ENCODE peak calls at places on chromosomes 7 and 10, in nine cellular contexts. One of them, this sample, is unnamed. For H3K36me3 and H3K9me3, the result is how much of the 10 kb centered on the place peaks cover.

GRCh38 chr10:37146443-37146842 is 21.0 kb downstream of the ANKRD30A start:
- DNase-seq in HCT116: no peak
- DNase-seq in mucosa of descending colon: no peak
- DNase-seq in thoracic aorta: no peak
- DNase-seq in uterus: no peak
- DNase-seq in esophagus squamous epithelium: no peak
- DNase-seq in lower lobe of right lung: no peak
- DNase-seq in fibroblast of lung: no peak
- DNase-seq in sigmoid colon: no peak
- DNase-seq in this sample: no peak

GRCh38 chr7:132214452-132214851 is 361.8 kb downstream of the PLXNA4 start:
- DNase-seq in esophagus squamous epithelium: no peak
- DNase-seq in sigmoid colon: peak
- DNase-seq in thoracic aorta: no peak
- DNase-seq in mucosa of descending colon: no peak
- DNase-seq in uterus: no peak
- DNase-seq in fibroblast of lung: no peak
- DNase-seq in lower lobe of right lung: no peak
- DNase-seq in HCT116: no peak
- DNase-seq in this sample: no peak

GRCh38 chr7:157555308-157555707 is 218.5 kb downstream of the DNAJB6 start:
- DNase-seq in sigmoid colon: no peak
- DNase-seq in HCT116: no peak
- DNase-seq in lower lobe of right lung: no peak
- DNase-seq in mucosa of descending colon: no peak
- DNase-seq in uterus: no peak
- DNase-seq in fibroblast of lung: peak
- DNase-seq in esophagus squamous epithelium: no peak
- DNase-seq in thoracic aorta: no peak
- DNase-seq in this sample: peak

GRCh38 chr7:151051108-151051507 is 2.8 kb downstream of the ASIC3 start:
- DNase-seq in HCT116: no peak
- DNase-seq in uterus: peak
- DNase-seq in sigmoid colon: no peak
- DNase-seq in lower lobe of right lung: peak
- DNase-seq in thoracic aorta: no peak
- DNase-seq in mucosa of descending colon: no peak
- DNase-seq in esophagus squamous epithelium: no peak
- DNase-seq in fibroblast of lung: peak
- DNase-seq in this sample: no peak

GRCh38 chr7:102912742-102913141 is at the start of gene LRRC17:
- DNase-seq in fibroblast of lung: peak
- DNase-seq in lower lobe of right lung: no peak
- DNase-seq in esophagus squamous epithelium: no peak
- DNase-seq in uterus: no peak
- DNase-seq in sigmoid colon: no peak
- DNase-seq in thoracic aorta: no peak
- DNase-seq in mucosa of descending colon: no peak
- DNase-seq in HCT116: no peak
- DNase-seq in this sample: no peak

GRCh38 chr10:118595598-118596425 is at the start of gene PRLHR:
- DNase-seq in lower lobe of right lung: no peak
- DNase-seq in esophagus squamous epithelium: no peak
- DNase-seq in mucosa of descending colon: no peak
- DNase-seq in sigmoid colon: no peak
- DNase-seq in fibroblast of lung: peak
- DNase-seq in uterus: peak
- DNase-seq in HCT116: no peak
- DNase-seq in thoracic aorta: no peak
- DNase-seq in this sample: peak

GRCh38 chr7:2109936-2110585 is 122.7 kb downstream of the MAD1L1 start:
- DNase-seq in uterus: no peak
- DNase-seq in sigmoid colon: no peak
- DNase-seq in esophagus squamous epithelium: no peak
- DNase-seq in mucosa of descending colon: no peak
- DNase-seq in HCT116: peak
- DNase-seq in thoracic aorta: no peak
- DNase-seq in lower lobe of right lung: no peak
- DNase-seq in fibroblast of lung: peak
- DNase-seq in this sample: peak

GRCh38 chr10:28997736-28998135 is 291.1 kb upstream of the LYZL1 start:
- DNase-seq in lower lobe of right lung: no peak
- DNase-seq in thoracic aorta: no peak
- DNase-seq in uterus: peak
- DNase-seq in fibroblast of lung: peak
- DNase-seq in HCT116: no peak
- DNase-seq in esophagus squamous epithelium: no peak
- DNase-seq in sigmoid colon: no peak
- DNase-seq in mucosa of descending colon: no peak
- DNase-seq in this sample: no peak

GRCh38 chr7:69412331-69413146 is 185.7 kb upstream of the AUTS2 start:
- DNase-seq in sigmoid colon: no peak
- DNase-seq in mucosa of descending colon: no peak
- DNase-seq in HCT116: no peak
- DNase-seq in thoracic aorta: no peak
- DNase-seq in esophagus squamous epithelium: no peak
- DNase-seq in uterus: no peak
- DNase-seq in fibroblast of lung: no peak
- DNase-seq in lower lobe of right lung: no peak
- DNase-seq in this sample: no peak

GRCh38 chr7:55774327-55775050 is 88.1 kb downstream of the SEPTIN14 start:
- DNase-seq in fibroblast of lung: no peak
- DNase-seq in esophagus squamous epithelium: no peak
- DNase-seq in thoracic aorta: no peak
- DNase-seq in uterus: no peak
- DNase-seq in HCT116: no peak
- DNase-seq in mucosa of descending colon: no peak
- DNase-seq in lower lobe of right lung: no peak
- DNase-seq in sigmoid colon: no peak
- DNase-seq in this sample: peak

GRCh38 chr10:132106431-132106830 is 40.7 kb downstream of the JAKMIP3 start:
- DNase-seq in lower lobe of right lung: peak
- DNase-seq in thoracic aorta: no peak
- DNase-seq in esophagus squamous epithelium: no peak
- DNase-seq in sigmoid colon: peak
- DNase-seq in fibroblast of lung: no peak
- DNase-seq in mucosa of descending colon: no peak
- DNase-seq in HCT116: no peak
- DNase-seq in uterus: peak
- DNase-seq in this sample: no peak

GRCh38 chr7:79452495-79453265 is 787 bp downstream of the MAGI2 start:
- DNase-seq in thoracic aorta: no peak
- DNase-seq in lower lobe of right lung: peak
- DNase-seq in uterus: peak
- DNase-seq in mucosa of descending colon: peak
- DNase-seq in fibroblast of lung: peak
- DNase-seq in esophagus squamous epithelium: no peak
- DNase-seq in HCT116: no peak
- DNase-seq in sigmoid colon: peak
- DNase-seq in this sample: peak

GRCh38 chr7:43516581-43517342 is 66.1 kb upstream of the STK17A start:
- DNase-seq in sigmoid colon: no peak
- DNase-seq in lower lobe of right lung: no peak
- DNase-seq in esophagus squamous epithelium: no peak
- DNase-seq in HCT116: no peak
- DNase-seq in uterus: no peak
- DNase-seq in thoracic aorta: no peak
- DNase-seq in fibroblast of lung: peak
- DNase-seq in mucosa of descending colon: no peak
- DNase-seq in this sample: no peak

GRCh38 chr7:138207555-138207971 is 131.3 kb downstream of the AKR1D1 start:
- DNase-seq in thoracic aorta: no peak
- DNase-seq in mucosa of descending colon: no peak
- DNase-seq in HCT116: no peak
- DNase-seq in sigmoid colon: no peak
- DNase-seq in esophagus squamous epithelium: no peak
- DNase-seq in lower lobe of right lung: no peak
- DNase-seq in fibroblast of lung: no peak
- DNase-seq in uterus: no peak
- DNase-seq in this sample: no peak

GRCh38 chr7:91031757-91032156 is 232.5 kb upstream of the FZD1 start:
- DNase-seq in thoracic aorta: no peak
- DNase-seq in mucosa of descending colon: no peak
- DNase-seq in uterus: no peak
- DNase-seq in lower lobe of right lung: no peak
- DNase-seq in fibroblast of lung: no peak
- DNase-seq in esophagus squamous epithelium: no peak
- DNase-seq in HCT116: no peak
- DNase-seq in sigmoid colon: no peak
- DNase-seq in this sample: no peak
- H3K4me3 ChIP-seq in thoracic aorta: no peak
- H3K4me3 ChIP-seq in mucosa of descending colon: no peak
- H3K4me3 ChIP-seq in uterus: no peak
- H3K4me3 ChIP-seq in lower lobe of right lung: no peak
- H3K4me3 ChIP-seq in fibroblast of lung: no peak
- H3K4me3 ChIP-seq in esophagus squamous epithelium: no peak
- H3K4me3 ChIP-seq in HCT116: no peak
- H3K4me3 ChIP-seq in sigmoid colon: no peak
- H3K4me3 ChIP-seq in this sample: no peak

DNA sequence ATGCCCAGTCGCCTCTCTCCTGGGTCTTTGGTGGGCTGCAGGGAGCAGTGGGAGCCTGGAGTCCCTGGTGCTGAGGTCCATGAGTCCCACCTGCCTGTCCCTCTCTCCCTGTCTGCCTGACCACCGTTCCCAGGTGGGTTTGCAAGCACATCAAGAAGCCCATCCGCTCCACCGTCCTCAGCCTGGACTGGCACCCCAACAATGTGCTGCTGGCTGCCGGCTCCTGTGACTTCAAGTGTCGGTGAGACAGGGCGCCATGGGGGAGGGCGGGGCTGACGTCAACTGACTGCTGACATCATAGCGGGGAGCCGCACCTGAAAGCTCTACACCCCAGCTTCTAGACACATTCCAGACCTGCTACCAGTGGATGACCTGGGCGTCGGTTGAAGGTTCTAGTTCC is 15.2 kb downstream of the ARPC1B start:
- DNase-seq in mucosa of descending colon: no peak
- DNase-seq in lower lobe of right lung: no peak
- DNase-seq in thoracic aorta: no peak
- DNase-seq in esophagus squamous epithelium: no peak
- DNase-seq in fibroblast of lung: no peak
- DNase-seq in sigmoid colon: no peak
- DNase-seq in HCT116: no peak
- DNase-seq in uterus: no peak
- DNase-seq in this sample: no peak
- H3K36me3 ChIP-seq in mucosa of descending colon: under half
- H3K36me3 ChIP-seq in lower lobe of right lung: half or more
- H3K36me3 ChIP-seq in thoracic aorta: half or more
- H3K36me3 ChIP-seq in esophagus squamous epithelium: under half
- H3K36me3 ChIP-seq in fibroblast of lung: under half
- H3K36me3 ChIP-seq in sigmoid colon: under half
- H3K36me3 ChIP-seq in HCT116: under half
- H3K36me3 ChIP-seq in uterus: under half
- H3K36me3 ChIP-seq in this sample: under half

GRCh38 chr7:98674461-98674860 is 57.4 kb downstream of the NPTX2 start:
- DNase-seq in esophagus squamous epithelium: no peak
- DNase-seq in mucosa of descending colon: no peak
- DNase-seq in uterus: no peak
- DNase-seq in fibroblast of lung: no peak
- DNase-seq in thoracic aorta: no peak
- DNase-seq in lower lobe of right lung: no peak
- DNase-seq in sigmoid colon: no peak
- DNase-seq in HCT116: no peak
- DNase-seq in this sample: no peak

GRCh38 chr7:98674881-98675280 is 57.8 kb downstream of the NPTX2 start:
- DNase-seq in uterus: no peak
- DNase-seq in lower lobe of right lung: no peak
- DNase-seq in mucosa of descending colon: no peak
- DNase-seq in HCT116: no peak
- DNase-seq in fibroblast of lung: no peak
- DNase-seq in sigmoid colon: no peak
- DNase-seq in thoracic aorta: no peak
- DNase-seq in esophagus squamous epithelium: no peak
- DNase-seq in this sample: no peak

GRCh38 chr7:98669417-98670015 is 52.4 kb downstream of the NPTX2 start:
- DNase-seq in uterus: no peak
- DNase-seq in fibroblast of lung: no peak
- DNase-seq in sigmoid colon: no peak
- DNase-seq in lower lobe of right lung: no peak
- DNase-seq in mucosa of descending colon: no peak
- DNase-seq in HCT116: no peak
- DNase-seq in esophagus squamous epithelium: no peak
- DNase-seq in thoracic aorta: no peak
- DNase-seq in this sample: no peak

GRCh38 chr7:98670186-98670585 is 53.1 kb downstream of the NPTX2 start:
- DNase-seq in fibroblast of lung: no peak
- DNase-seq in mucosa of descending colon: no peak
- DNase-seq in thoracic aorta: no peak
- DNase-seq in sigmoid colon: no peak
- DNase-seq in lower lobe of right lung: no peak
- DNase-seq in esophagus squamous epithelium: no peak
- DNase-seq in uterus: no peak
- DNase-seq in HCT116: no peak
- DNase-seq in this sample: no peak

DNA sequence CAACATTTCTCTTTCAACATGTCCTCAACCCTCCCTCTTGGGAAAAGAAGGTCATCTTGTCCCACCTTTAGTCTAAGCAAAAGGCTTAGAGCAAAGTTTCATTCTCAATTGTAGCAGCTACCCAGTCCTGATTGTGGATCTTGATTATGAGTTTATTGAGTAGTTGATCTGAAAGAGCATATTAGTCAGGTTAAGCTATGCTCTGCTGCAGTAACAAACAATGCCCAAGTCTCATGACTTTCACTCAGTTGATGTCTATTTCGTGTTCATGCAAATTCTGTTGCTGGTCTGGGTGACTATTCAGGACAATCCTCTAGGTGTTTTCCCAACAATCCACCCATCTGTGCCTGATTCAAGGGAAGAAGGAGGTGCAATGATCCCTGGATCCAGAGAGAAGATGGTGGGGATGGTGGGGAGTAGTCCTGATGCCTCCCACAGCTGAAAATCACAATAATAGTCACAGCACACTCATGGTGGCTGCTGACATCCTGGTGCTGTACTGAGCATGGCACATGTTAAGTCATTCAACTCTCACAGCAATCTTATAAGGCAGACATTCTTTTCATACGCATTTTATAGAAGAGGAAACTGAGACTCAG is 54.7 kb downstream of the NPTX2 start:
- DNase-seq in HCT116: no peak
- DNase-seq in thoracic aorta: no peak
- DNase-seq in uterus: no peak
- DNase-seq in mucosa of descending colon: no peak
- DNase-seq in fibroblast of lung: no peak
- DNase-seq in lower lobe of right lung: no peak
- DNase-seq in sigmoid colon: no peak
- DNase-seq in esophagus squamous epithelium: no peak
- DNase-seq in this sample: no peak
- H3K9me3 ChIP-seq in HCT116: under half
- H3K9me3 ChIP-seq in thoracic aorta: under half
- H3K9me3 ChIP-seq in uterus: under half
- H3K9me3 ChIP-seq in mucosa of descending colon: under half
- H3K9me3 ChIP-seq in fibroblast of lung: under half
- H3K9me3 ChIP-seq in lower lobe of right lung: under half
- H3K9me3 ChIP-seq in sigmoid colon: under half
- H3K9me3 ChIP-seq in esophagus squamous epithelium: under half
- H3K9me3 ChIP-seq in this sample: under half

DNA sequence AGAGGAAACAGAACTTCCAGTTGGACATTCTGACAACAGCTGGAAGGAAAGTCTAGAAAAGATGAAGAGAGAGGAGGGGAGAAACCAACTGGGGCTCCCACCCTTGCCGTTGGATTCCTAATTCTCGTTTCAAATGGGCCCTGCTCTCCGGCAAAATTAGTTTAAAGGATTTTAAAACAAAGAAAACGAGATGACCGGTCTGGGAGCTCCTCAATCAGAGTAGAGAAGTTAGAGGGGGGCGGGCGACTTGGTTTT is 1.5 kb upstream of the EN2 start:
- DNase-seq in sigmoid colon: no peak
- DNase-seq in esophagus squamous epithelium: no peak
- DNase-seq in thoracic aorta: no peak
- DNase-seq in mucosa of descending colon: no peak
- DNase-seq in HCT116: no peak
- DNase-seq in fibroblast of lung: no peak
- DNase-seq in lower lobe of right lung: no peak
- DNase-seq in uterus: no peak
- DNase-seq in this sample: no peak
- H3K4me3 ChIP-seq in sigmoid colon: peak
- H3K4me3 ChIP-seq in esophagus squamous epithelium: no peak
- H3K4me3 ChIP-seq in thoracic aorta: peak
- H3K4me3 ChIP-seq in mucosa of descending colon: no peak
- H3K4me3 ChIP-seq in HCT116: peak
- H3K4me3 ChIP-seq in fibroblast of lung: no peak
- H3K4me3 ChIP-seq in lower lobe of right lung: peak
- H3K4me3 ChIP-seq in uterus: peak
- H3K4me3 ChIP-seq in this sample: no peak